ENCODE peak calls at places on chromosomes 7 and 10, in four cellular contexts. H, B, L and E are unnamed samples. For H3K9me3, the result is how much of the 10 kb centered on the place peaks cover.

GRCh38 chr10:103648951-103649532 is 155.5 kb downstream of the NEURL1 start:
- DNase-seq in H (no peak), B (no peak), L (no peak), E (no peak)

GRCh38 chr10:79346012-79346340 is 1.3 kb upstream of the PPIF start:
- DNase-seq in H (no peak), B (no peak), L (peak), E (no peak)

GRCh38 chr7:132771301-132771730 is 195.0 kb upstream of the PLXNA4 start:
- DNase-seq in H (no peak), B (no peak), L (no peak), E (no peak)

GRCh38 chr10:34049469-34049868 is 715.0 kb upstream of the NRP1 start:
- DNase-seq in H (no peak), B (no peak), L (no peak), E (no peak)

GRCh38 chr7:65926588-65926987 is 53.7 kb downstream of the VKORC1L1 start:
- DNase-seq in H (no peak), B (no peak), L (no peak), E (no peak)

GRCh38 chr7:25832456-25832855 is 319.5 kb upstream of the NFE2L3 start:
- DNase-seq in H (no peak), B (no peak), L (no peak), E (no peak)

GRCh38 chr10:780536-781524 is 91.4 kb upstream of the DIP2C start:
- DNase-seq in H (no peak), B (no peak), L (no peak), E (no peak)

GRCh38 chr7:1920266-1920681 is 250.2 kb downstream of the ELFN1 start:
- DNase-seq in H (no peak), B (no peak), L (no peak), E (peak)

GRCh38 chr10:60978287-60979115 is 34.5 kb upstream of the RHOBTB1 start:
- DNase-seq in H (no peak), B (no peak), L (no peak), E (no peak)

GRCh38 chr10:124222298-124223000 is 129.1 kb upstream of the CHST15 start:
- DNase-seq in H (no peak), B (no peak), L (no peak), E (no peak)

DNA sequence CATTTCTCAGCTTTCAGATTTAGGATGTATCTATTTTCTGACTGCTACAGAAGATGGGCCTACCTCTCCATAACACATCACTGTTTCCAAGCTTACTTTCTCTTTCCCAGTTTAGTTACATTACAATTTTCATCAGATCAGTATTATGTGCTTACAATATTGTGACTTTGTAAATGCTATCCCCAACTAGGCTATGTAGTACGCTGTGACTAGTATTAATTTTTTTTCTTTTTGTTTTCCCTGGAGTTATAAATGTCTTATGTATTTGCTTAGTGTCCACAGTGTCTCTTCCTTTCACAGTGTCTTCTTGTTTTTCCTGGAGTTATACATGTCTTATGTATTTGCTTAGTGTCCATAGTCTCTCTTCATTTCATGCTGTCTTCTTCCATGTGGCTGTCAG is 188.9 kb downstream of the PTPRN2 start:
- DNase-seq in H (no peak), B (no peak), L (no peak), E (no peak)
- H3K9me3 ChIP-seq in H (under half), B (under half), L (under half), E (under half)

GRCh38 chr10:88073676-88074075 is 210.3 kb downstream of the PTEN start:
- DNase-seq in H (no peak), B (no peak), L (no peak), E (no peak)

GRCh38 chr10:88069338-88069737 is 205.9 kb downstream of the PTEN start:
- DNase-seq in H (no peak), B (no peak), L (no peak), E (no peak)

GRCh38 chr10:88071814-88072380 is 208.5 kb downstream of the PTEN start:
- DNase-seq in H (no peak), B (no peak), L (no peak), E (no peak)

GRCh38 chr10:88066876-88067275 is 203.5 kb downstream of the PTEN start:
- DNase-seq in H (no peak), B (no peak), L (no peak), E (no peak)

GRCh38 chr10:88070080-88070880 is 206.9 kb downstream of the PTEN start:
- DNase-seq in H (no peak), B (no peak), L (no peak), E (no peak)
- H3K9me3 ChIP-seq in H (under half), B (under half), L (under half), E (under half)

GRCh38 chr7:11538751-11539299 is 293.2 kb downstream of the THSD7A start:
- DNase-seq in H (no peak), B (no peak), L (no peak), E (no peak)

GRCh38 chr7:11539853-11540252 is 292.1 kb downstream of the THSD7A start:
- DNase-seq in H (no peak), B (no peak), L (no peak), E (no peak)

GRCh38 chr7:11540271-11540761 is 291.7 kb downstream of the THSD7A start:
- DNase-seq in H (no peak), B (no peak), L (no peak), E (no peak)

DNA sequence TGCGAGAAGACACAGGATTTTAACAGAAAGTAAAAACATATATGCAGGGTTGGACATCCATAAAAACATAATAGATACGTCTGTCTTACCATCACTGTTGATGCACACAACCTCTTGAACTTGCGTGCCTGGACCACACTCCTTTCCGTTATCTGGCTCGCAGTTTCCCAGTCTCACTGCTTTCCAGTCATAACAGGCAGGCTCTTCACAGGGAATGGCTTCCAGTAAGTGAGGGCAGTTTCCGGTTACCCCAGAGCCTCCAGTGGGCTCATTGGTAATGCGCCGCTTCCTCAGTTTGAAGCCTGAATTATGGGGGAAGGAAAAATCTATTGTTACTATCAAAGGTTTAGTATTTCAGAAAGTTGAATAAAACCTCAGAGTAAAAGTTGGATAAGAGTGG is 290.7 kb downstream of the THSD7A start:
- DNase-seq in H (no peak), B (no peak), L (no peak), E (no peak)
- H3K9me3 ChIP-seq in H (under half), B (under half), L (under half), E (under half)

DNA sequence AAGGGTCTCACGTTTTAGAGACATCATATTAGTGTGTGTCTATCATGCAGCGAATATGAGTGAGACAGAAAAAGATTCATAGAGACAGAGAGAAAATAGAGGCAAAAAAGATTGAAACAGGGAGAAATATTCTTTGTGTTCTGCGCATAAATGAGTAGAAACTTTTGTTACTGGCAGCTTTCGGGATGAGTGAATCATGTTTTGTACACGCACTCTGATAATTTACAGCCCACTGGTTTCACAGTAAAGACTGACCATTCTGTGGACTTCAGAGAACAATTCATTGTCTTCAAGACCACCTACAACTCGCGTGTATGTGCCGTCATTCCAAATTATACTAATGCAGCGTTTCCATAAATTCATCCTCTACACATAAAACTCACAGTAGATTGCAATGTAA is 60.1 kb downstream of the NRCAM start:
- DNase-seq in H (no peak), B (no peak), L (no peak), E (no peak)
- H3K9me3 ChIP-seq in H (under half), B (under half), L (under half), E (under half)